ENCODE peak calls at places on chromosomes 13 and 19, in five cellular contexts. C is stimulated activated CD4-positive, alpha-beta T cell treated with anti-CD3 and anti-CD28 coated beads, TNF-alpha, amount 100 ng/mL, for 24 hours; B is LNCaP clone FGC; L is uterus; K is AG10803. X is an unnamed sample.
A peak's percentile ranks its signal among the peaks of the same experiment; 100 is the strongest.

GRCh38 chr19:41261474-41262190 is 2.5 kb upstream of the HNRNPUL1 start:
- DNase-seq in B (no peak), K (no peak), L (no peak), C (no peak), X (no peak)

GRCh38 chr19:49746206-49746958 is 16.7 kb downstream of the TSKS start:
- DNase-seq in B (no peak), K (peak; percentile 32), L (peak; percentile 62), C (peak; percentile 18), X (peak; percentile 98)

GRCh38 chr19:47713046-47714021 is at the start of gene EHD2:
- DNase-seq in C (peak; percentile 29), K (peak; percentile 78), L (peak; percentile 81), B (no peak), X (peak; percentile 64)

GRCh38 chr19:29947871-29948270 is 5.8 kb downstream of the URI1 start:
- DNase-seq in B (no peak), K (no peak), C (no peak), L (no peak), X (no peak)

GRCh38 chr13:33112745-33113144 is 96.5 kb downstream of the KL start:
- DNase-seq in B (no peak), C (no peak), L (no peak), K (peak; percentile 69), X (no peak)

GRCh38 chr19:44512326-44513298 is 12.3 kb upstream of the ZNF180 start:
- DNase-seq in L (no peak), B (peak; percentile 30), K (peak; percentile 60), C (no peak), X (peak; percentile 80)

GRCh38 chr13:31913459-31913858 is 118.1 kb upstream of the FRY start:
- DNase-seq in K (peak; percentile 76), C (no peak), B (peak; percentile 37), L (no peak), X (no peak)

GRCh38 chr19:6730941-6731670 is 6.3 kb downstream of the GPR108 start:
- DNase-seq in K (no peak), L (no peak), B (no peak), C (no peak), X (peak; percentile 32)

GRCh38 chr13:111270765-111271164 is 49.7 kb upstream of the TEX29 start:
- DNase-seq in K (peak; percentile 38), C (no peak), B (no peak), L (no peak), X (no peak)

GRCh38 chr19:7751157-7751783 is 3.9 kb upstream of the CD209 start:
- DNase-seq in C (peak; percentile 28), K (no peak), B (no peak), L (no peak), X (no peak)

GRCh38 chr19:6761053-6761676 is 6.1 kb downstream of the SH2D3A start:
- DNase-seq in K (no peak), C (no peak), B (no peak), L (no peak), X (peak; percentile 49)

GRCh38 chr13:94641432-94641941 is 39.8 kb downstream of the GPR180 start:
- DNase-seq in C (no peak), L (no peak), B (no peak), K (peak; percentile 85), X (no peak)

GRCh38 chr13:59641261-59641660 is 522.5 kb downstream of the DIAPH3 start:
- DNase-seq in L (no peak), B (no peak), K (no peak), C (no peak), X (peak; percentile 78)

GRCh38 chr13:91406619-91407018 is 8.2 kb downstream of the GPC5 start:
- DNase-seq in B (no peak), K (peak; percentile 27), C (no peak), L (no peak), X (peak; percentile 79)

GRCh38 chr19:40089462-40089861 is 1.3 kb downstream of the ZNF780A start:
- DNase-seq in B (no peak), K (peak; percentile 61), C (no peak), L (no peak), X (no peak)

GRCh38 chr19:41893899-41894298 is 10.9 kb downstream of the ARHGEF1 start:
- DNase-seq in C (no peak), B (no peak), L (no peak), K (no peak), X (no peak)

X was measured in H9.